ENCODE peak calls at places on chromosome 19, in six cellular contexts. One of them, this sample, is unnamed.

GRCh38 chr19:6423499-6424189 is 967 bp downstream of the KHSRP start:
- DNase-seq in GM23248: peak
- DNase-seq in cerebellar cortex: peak
- DNase-seq in Calu3: peak
- DNase-seq in AG20443: peak
- DNase-seq in stimulated activated CD4-positive, alpha-beta T cell treated with anti-CD3 and anti-CD28 coated beads, Interleukin-4, amount 100 ng/mL, for 24 hours: peak
- DNase-seq in this sample: no peak

GRCh38 chr19:19657397-19657783 is 6.1 kb downstream of the ATP13A1 start:
- DNase-seq in cerebellar cortex: peak
- DNase-seq in AG20443: peak
- DNase-seq in GM23248: no peak
- DNase-seq in Calu3: no peak
- DNase-seq in stimulated activated CD4-positive, alpha-beta T cell treated with anti-CD3 and anti-CD28 coated beads, Interleukin-4, amount 100 ng/mL, for 24 hours: no peak
- DNase-seq in this sample: no peak

GRCh38 chr19:49229416-49229815 is 71.8 kb downstream of the TRPM4 start:
- DNase-seq in AG20443: no peak
- DNase-seq in cerebellar cortex: no peak
- DNase-seq in stimulated activated CD4-positive, alpha-beta T cell treated with anti-CD3 and anti-CD28 coated beads, Interleukin-4, amount 100 ng/mL, for 24 hours: no peak
- DNase-seq in GM23248: no peak
- DNase-seq in Calu3: no peak
- DNase-seq in this sample: no peak

GRCh38 chr19:14337510-14337909 is 43.7 kb upstream of the ADGRE5 start:
- DNase-seq in stimulated activated CD4-positive, alpha-beta T cell treated with anti-CD3 and anti-CD28 coated beads, Interleukin-4, amount 100 ng/mL, for 24 hours: peak
- DNase-seq in AG20443: peak
- DNase-seq in Calu3: no peak
- DNase-seq in GM23248: peak
- DNase-seq in cerebellar cortex: peak
- DNase-seq in this sample: no peak

GRCh38 chr19:2438178-2438577 is 10.8 kb upstream of the TIMM13 start:
- DNase-seq in cerebellar cortex: peak
- DNase-seq in AG20443: no peak
- DNase-seq in stimulated activated CD4-positive, alpha-beta T cell treated with anti-CD3 and anti-CD28 coated beads, Interleukin-4, amount 100 ng/mL, for 24 hours: no peak
- DNase-seq in Calu3: no peak
- DNase-seq in GM23248: no peak
- DNase-seq in this sample: no peak

GRCh38 chr19:29966594-29967249 is 24.7 kb downstream of the URI1 start:
- DNase-seq in Calu3: no peak
- DNase-seq in cerebellar cortex: peak
- DNase-seq in stimulated activated CD4-positive, alpha-beta T cell treated with anti-CD3 and anti-CD28 coated beads, Interleukin-4, amount 100 ng/mL, for 24 hours: no peak
- DNase-seq in GM23248: peak
- DNase-seq in AG20443: no peak
- DNase-seq in this sample: no peak

GRCh38 chr19:43780706-43781525 is at the start of gene KCNN4:
- DNase-seq in GM23248: peak
- DNase-seq in cerebellar cortex: no peak
- DNase-seq in Calu3: peak
- DNase-seq in AG20443: peak
- DNase-seq in stimulated activated CD4-positive, alpha-beta T cell treated with anti-CD3 and anti-CD28 coated beads, Interleukin-4, amount 100 ng/mL, for 24 hours: peak
- DNase-seq in this sample: no peak

GRCh38 chr19:34231439-34231838 is 22.9 kb upstream of the GARRE1 start:
- DNase-seq in Calu3: no peak
- DNase-seq in cerebellar cortex: no peak
- DNase-seq in stimulated activated CD4-positive, alpha-beta T cell treated with anti-CD3 and anti-CD28 coated beads, Interleukin-4, amount 100 ng/mL, for 24 hours: no peak
- DNase-seq in GM23248: no peak
- DNase-seq in AG20443: no peak
- DNase-seq in this sample: no peak

GRCh38 chr19:2034729-2035589 is 16.1 kb downstream of the MKNK2 start:
- DNase-seq in cerebellar cortex: no peak
- DNase-seq in GM23248: peak
- DNase-seq in AG20443: peak
- DNase-seq in Calu3: no peak
- DNase-seq in stimulated activated CD4-positive, alpha-beta T cell treated with anti-CD3 and anti-CD28 coated beads, Interleukin-4, amount 100 ng/mL, for 24 hours: peak
- DNase-seq in this sample: no peak

GRCh38 chr19:33348301-33349010 is 25.1 kb upstream of the CEBPG start:
- DNase-seq in cerebellar cortex: no peak
- DNase-seq in GM23248: peak
- DNase-seq in Calu3: no peak
- DNase-seq in stimulated activated CD4-positive, alpha-beta T cell treated with anti-CD3 and anti-CD28 coated beads, Interleukin-4, amount 100 ng/mL, for 24 hours: no peak
- DNase-seq in AG20443: peak
- DNase-seq in this sample: no peak

GRCh38 chr19:5147074-5147970 is 178.4 kb downstream of the KDM4B start:
- DNase-seq in cerebellar cortex: no peak
- DNase-seq in GM23248: no peak
- DNase-seq in Calu3: no peak
- DNase-seq in stimulated activated CD4-positive, alpha-beta T cell treated with anti-CD3 and anti-CD28 coated beads, Interleukin-4, amount 100 ng/mL, for 24 hours: no peak
- DNase-seq in AG20443: no peak
- DNase-seq in this sample: no peak

GRCh38 chr19:44799627-44800257 is 9.2 kb upstream of the BCAM start:
- DNase-seq in AG20443: no peak
- DNase-seq in GM23248: no peak
- DNase-seq in stimulated activated CD4-positive, alpha-beta T cell treated with anti-CD3 and anti-CD28 coated beads, Interleukin-4, amount 100 ng/mL, for 24 hours: no peak
- DNase-seq in cerebellar cortex: no peak
- DNase-seq in Calu3: no peak
- DNase-seq in this sample: no peak

GRCh38 chr19:39563408-39563807 is 23.4 kb upstream of the EID2 start:
- DNase-seq in AG20443: no peak
- DNase-seq in cerebellar cortex: no peak
- DNase-seq in Calu3: peak
- DNase-seq in GM23248: peak
- DNase-seq in stimulated activated CD4-positive, alpha-beta T cell treated with anti-CD3 and anti-CD28 coated beads, Interleukin-4, amount 100 ng/mL, for 24 hours: no peak
- DNase-seq in this sample: no peak

GRCh38 chr19:29775575-29775900 is 36.3 kb upstream of the CCNE1 start:
- DNase-seq in Calu3: no peak
- DNase-seq in cerebellar cortex: no peak
- DNase-seq in AG20443: no peak
- DNase-seq in GM23248: no peak
- DNase-seq in stimulated activated CD4-positive, alpha-beta T cell treated with anti-CD3 and anti-CD28 coated beads, Interleukin-4, amount 100 ng/mL, for 24 hours: no peak
- DNase-seq in this sample: no peak

This sample was measured in putamen.